ENCODE peak calls at places on chromosomes 6 and 20, in four cellular contexts. D is central memory CD4-positive, alpha-beta T cell; H is DMS153; P is left ventricle myocardium superior. J is an unnamed sample.

GRCh38 chr6:79777713-79778579 is 146.8 kb downstream of the SH3BGRL2 start:
- DNase-seq in D (peak; percentile 77), H (peak; percentile 63), P (peak; percentile 88), J (peak; percentile 84)

GRCh38 chr6:36329798-36330291 is 6.8 kb downstream of the BNIP5 start:
- DNase-seq in D (no peak), H (no peak), P (no peak), J (no peak)

GRCh38 chr6:127914240-127914639 is 13.4 kb upstream of the THEMIS start:
- DNase-seq in D (no peak), H (no peak), P (no peak), J (no peak)

GRCh38 chr20:32638848-32639247 is 34.9 kb downstream of the C20orf203 start:
- DNase-seq in D (no peak), H (no peak), P (peak; percentile 64), J (peak; percentile 55)

GRCh38 chr20:33672426-33673114 is 1.7 kb downstream of the NECAB3 start:
- DNase-seq in D (no peak), H (no peak), P (no peak), J (no peak)

GRCh38 chr20:56829788-56830385 is 200.8 kb downstream of the TFAP2C start:
- DNase-seq in D (no peak), H (no peak), P (no peak), J (no peak)

GRCh38 chr20:54267510-54268003 is 59.7 kb downstream of the PFDN4 start:
- DNase-seq in D (no peak), H (peak; percentile 11), P (no peak), J (no peak)

GRCh38 chr20:45801851-45802250 is 10.1 kb downstream of the DNTTIP1 start:
- DNase-seq in D (no peak), H (no peak), P (no peak), J (no peak)

GRCh38 chr6:6811151-6812002 is 222.9 kb downstream of the LY86 start:
- DNase-seq in D (peak; percentile 53), H (peak; percentile 83), P (no peak), J (no peak)

GRCh38 chr6:74182992-74183391 is 487.0 kb downstream of the CD109 start:
- DNase-seq in D (no peak), H (peak; percentile 95), P (no peak), J (no peak)

GRCh38 chr6:35014786-35015185 is 125.7 kb downstream of the ANKS1A start:
- DNase-seq in D (no peak), H (no peak), P (no peak), J (no peak)

GRCh38 chr6:72216222-72217106 is 330.1 kb downstream of the RIMS1 start:
- DNase-seq in D (no peak), H (no peak), P (no peak), J (no peak)

GRCh38 chr6:82988904-82989303 is 76.7 kb downstream of the UBE3D start:
- DNase-seq in D (no peak), H (no peak), P (no peak), J (no peak)

J was measured in Right ventricle myocardium superior.